ENCODE peak calls at places on chromosomes 3 and 15, in four cellular contexts. P is neural progenitor cell, T is endothelial cell, R is Calu3. D is an unnamed sample.

GRCh38 chr3:111539351-111540331 is 2.4 kb upstream of the CD96 start:
- DNase-seq in P (peak), T (peak), R (peak), D (peak)

GRCh38 chr3:23923786-23924185 is 6.9 kb downstream of the RPL15 start:
- DNase-seq in P (no peak), T (no peak), R (no peak), D (no peak)

GRCh38 chr3:62193586-62194345 is 179.6 kb downstream of the FEZF2 start:
- DNase-seq in P (peak), T (no peak), R (no peak), D (no peak)

GRCh38 chr3:49359623-49360022 is 1.5 kb upstream of the GPX1 start:
- DNase-seq in P (no peak), T (no peak), R (no peak), D (no peak)

GRCh38 chr15:100042558-100042957 is 299.2 kb downstream of the ADAMTS17 start:
- DNase-seq in P (no peak), T (no peak), R (no peak), D (no peak)

GRCh38 chr3:123384256-123384655 is 64.6 kb downstream of the ADCY5 start:
- DNase-seq in P (no peak), T (no peak), R (no peak), D (no peak)

GRCh38 chr3:18987862-18988447 is 160.4 kb upstream of the KCNH8 start:
- DNase-seq in P (no peak), T (no peak), R (no peak), D (no peak)

GRCh38 chr3:143339451-143339850 is 219.9 kb downstream of the CHST2 start:
- DNase-seq in P (no peak), T (no peak), R (no peak), D (no peak)

GRCh38 chr15:69275104-69275670 is 23.5 kb upstream of the PAQR5 start:
- DNase-seq in P (no peak), T (no peak), R (no peak), D (no peak)

GRCh38 chr3:177362646-177363045 is 165.4 kb upstream of the TBL1XR1 start:
- DNase-seq in P (no peak), T (no peak), R (no peak), D (no peak)

GRCh38 chr3:38348903-38349302 is 2.3 kb downstream of the XYLB start:
- DNase-seq in P (no peak), T (no peak), R (no peak), D (no peak)

GRCh38 chr15:46576611-46577010 is 941.8 kb downstream of the SQOR start:
- DNase-seq in P (no peak), T (no peak), R (no peak), D (no peak)

GRCh38 chr3:103437850-103438249 is 1003.0 kb downstream of the ZPLD1 start:
- DNase-seq in P (no peak), T (no peak), R (no peak), D (no peak)

GRCh38 chr3:103440539-103441113 is 1005.8 kb downstream of the ZPLD1 start:
- DNase-seq in P (peak), T (no peak), R (no peak), D (no peak)
- TF ChIP-seq CTCF in P (peak), T (peak), R (peak), D (peak)

DNA sequence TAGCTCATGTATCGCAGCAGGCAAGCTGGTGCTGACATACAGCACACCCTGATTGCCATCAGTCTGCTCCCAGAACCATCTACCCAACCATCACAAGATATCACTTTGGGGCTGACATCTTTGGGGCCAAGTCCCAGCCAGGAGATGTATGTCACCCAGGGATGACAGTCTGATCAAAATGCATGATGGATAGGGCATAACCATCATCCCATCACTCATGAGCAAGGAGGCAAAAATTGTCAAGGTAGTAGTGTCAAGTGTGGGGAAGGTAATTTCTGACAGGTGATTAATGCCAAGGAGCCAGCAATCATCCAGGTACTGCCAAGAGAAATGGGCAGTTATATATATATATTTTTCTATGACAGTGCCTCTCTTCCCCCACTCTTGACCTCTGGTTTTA is 277.4 kb downstream of the WDR72 start:
- DNase-seq in P (no peak), T (no peak), R (no peak), D (no peak)
- TF ChIP-seq CTCF in P (no peak), T (no peak), R (no peak), D (no peak)

GRCh38 chr15:58117619-58118018 is 20.6 kb upstream of the AQP9 start:
- DNase-seq in P (no peak), T (no peak), R (no peak), D (no peak)

GRCh38 chr15:58114812-58115211 is 23.4 kb upstream of the AQP9 start:
- DNase-seq in P (no peak), T (no peak), R (no peak), D (no peak)

GRCh38 chr15:58118272-58118671 is 19.9 kb upstream of the AQP9 start:
- DNase-seq in P (no peak), T (no peak), R (no peak), D (no peak)

GRCh38 chr15:58114388-58114787 is 23.8 kb upstream of the AQP9 start:
- DNase-seq in P (no peak), T (no peak), R (no peak), D (no peak)

GRCh38 chr15:58115692-58116091 is 22.5 kb upstream of the AQP9 start:
- DNase-seq in P (peak), T (no peak), R (no peak), D (no peak)
- TF ChIP-seq CTCF in P (peak), T (no peak), R (peak), D (no peak)

DNA sequence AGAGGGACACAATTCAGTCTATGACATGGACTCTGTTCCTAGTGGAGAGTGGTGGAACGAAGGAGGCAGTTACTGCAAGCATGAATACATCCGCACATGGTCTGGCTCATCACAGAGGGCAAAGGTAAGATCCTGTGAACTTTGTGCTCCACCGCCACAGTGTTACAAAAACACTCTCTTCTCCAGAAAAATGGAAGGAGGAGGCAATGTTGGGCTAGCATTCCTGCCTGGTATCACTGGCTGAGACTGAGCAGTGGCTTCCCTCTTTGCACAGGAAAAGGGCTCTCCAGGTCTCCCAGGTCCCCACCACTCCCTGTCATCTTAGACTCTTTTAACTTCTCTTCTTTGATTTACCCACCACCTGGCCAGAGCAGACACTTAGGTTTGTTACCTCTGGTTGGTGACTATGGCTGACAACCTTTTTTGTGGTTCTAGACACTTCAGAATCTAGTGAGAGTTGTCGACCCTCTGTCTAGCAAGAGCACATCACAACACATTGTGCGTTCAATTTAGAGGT is 1.5 kb upstream of the EEFSEC start:
- DNase-seq in P (no peak), T (no peak), R (no peak), D (no peak)
- TF ChIP-seq CTCF in P (no peak), T (no peak), R (no peak), D (no peak)

DNA sequence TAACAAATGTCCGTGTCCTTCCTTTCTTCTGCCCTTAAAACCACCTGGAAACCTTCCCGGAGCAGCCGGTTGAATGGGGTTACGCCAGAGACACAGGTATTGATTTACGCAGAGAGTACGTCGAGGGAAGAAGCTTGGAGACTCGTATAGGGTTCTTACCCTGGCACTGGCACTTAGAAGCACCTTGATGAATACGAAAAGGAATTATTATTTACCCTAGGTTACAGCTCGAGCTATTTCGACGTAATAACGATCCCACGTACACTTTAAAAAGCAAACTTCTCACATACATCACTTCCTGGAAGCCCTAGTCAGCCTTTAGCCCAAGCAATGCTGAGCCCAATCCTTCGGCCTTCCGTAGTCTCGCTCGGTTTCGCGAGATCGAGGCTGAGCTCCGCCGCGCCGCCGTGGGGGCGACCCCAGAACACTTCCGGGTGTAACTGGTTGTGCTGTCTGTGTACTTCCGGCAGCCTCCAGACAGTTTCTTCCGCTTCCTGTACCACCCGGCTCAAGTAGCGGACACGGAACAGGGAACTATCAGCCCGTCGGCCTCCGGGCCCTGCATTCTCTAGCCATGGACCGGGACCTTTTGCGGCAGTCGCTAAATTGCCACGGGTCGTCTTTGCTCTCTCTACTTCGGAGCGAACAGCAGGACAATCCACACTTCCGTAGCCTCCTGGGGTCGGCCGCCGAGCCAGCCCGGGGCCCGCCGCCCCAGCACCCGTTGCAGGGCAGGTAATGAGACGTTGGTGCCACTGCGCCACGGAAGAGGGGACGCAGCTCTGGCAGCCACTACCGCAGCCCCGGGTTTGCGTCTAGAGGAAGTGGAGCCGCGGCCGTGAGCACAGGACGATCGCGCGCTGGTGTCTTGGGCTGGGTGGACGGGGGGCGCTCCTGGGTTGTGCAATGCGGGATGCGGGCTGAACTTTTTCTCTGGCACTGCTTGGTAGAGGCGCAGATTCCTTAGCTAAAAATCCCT is at the start of gene TTC14:
- DNase-seq in P (peak), T (peak), R (peak), D (peak)
- TF ChIP-seq CTCF in P (peak), T (no peak), R (no peak), D (no peak)

GRCh38 chr3:105223815-105224214 is 142.9 kb upstream of the ALCAM start:
- DNase-seq in P (no peak), T (no peak), R (no peak), D (no peak)

DNA sequence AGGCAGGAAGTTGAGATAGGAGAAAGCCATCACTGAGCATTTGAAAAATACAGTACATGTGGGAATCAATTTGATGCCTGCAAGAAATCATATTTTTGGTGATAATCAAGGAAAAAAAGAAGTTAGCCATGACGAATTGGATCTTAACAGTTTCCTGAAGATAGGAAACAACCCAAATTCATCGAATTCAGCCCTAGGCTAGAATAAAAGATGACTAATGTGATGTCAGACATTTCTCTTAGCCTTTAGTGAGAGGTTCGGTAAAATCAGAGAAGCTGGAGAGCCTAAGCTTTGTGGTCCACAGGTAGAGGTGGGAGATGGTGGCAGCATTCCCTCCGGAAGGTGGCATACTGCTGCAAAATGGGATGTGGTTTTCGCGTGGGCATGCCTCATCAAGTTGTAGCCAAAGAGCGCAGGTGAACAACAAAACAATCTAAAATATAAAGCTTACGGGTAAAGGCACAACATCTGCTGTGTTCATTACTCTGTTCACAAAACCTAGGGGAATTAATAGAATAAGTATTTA is 144.1 kb upstream of the ALCAM start:
- DNase-seq in P (no peak), T (no peak), R (no peak), D (no peak)
- TF ChIP-seq CTCF in P (no peak), T (no peak), R (no peak), D (no peak)

DNA sequence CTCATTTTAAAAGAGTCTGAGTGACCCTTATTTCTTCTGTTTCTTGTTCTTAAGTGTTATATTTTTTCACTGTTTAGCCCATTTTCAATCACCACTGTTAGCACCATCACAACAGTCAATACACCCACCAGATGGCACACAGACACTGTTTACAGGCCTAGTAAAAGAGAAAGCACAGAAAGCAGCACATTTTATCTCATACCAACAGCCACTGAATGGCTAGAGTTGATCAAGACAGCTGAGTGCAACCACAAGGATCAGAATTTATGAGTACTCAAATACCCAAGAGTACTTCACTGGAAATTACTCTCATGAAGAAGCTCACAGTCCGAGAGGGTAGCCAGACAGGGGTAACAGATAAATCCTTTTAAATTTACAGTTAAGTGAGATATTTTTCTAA is 127.0 kb downstream of the TFDP2 start:
- DNase-seq in P (peak), T (no peak), R (no peak), D (no peak)
- TF ChIP-seq CTCF in P (peak), T (no peak), R (no peak), D (peak)